ENCODE peak calls at places on chromosome 22, in ten cellular contexts. K is sigmoid colon; L is H9; D is body of pancreas; Y is esophagus squamous epithelium; J is IMR-90; V is brain microvascular endothelial cell; A is CD8-positive, alpha-beta T cell; U is heart right ventricle; T is stomach. Q is an unnamed sample.
A peak's percentile ranks its signal among the peaks of the same experiment; 100 is the strongest.

GRCh38 chr22:25062378-25063095 is 110.0 kb downstream of the KIAA1671 start:
- DNase-seq in T (no peak), J (no peak), U (no peak), Y (no peak), V (no peak), D (no peak), K (no peak), A (peak; percentile 76), L (no peak), Q (no peak)

GRCh38 chr22:25213221-25213620 is 6.2 kb upstream of the CRYBB2 start:
- DNase-seq in J (no peak), K (no peak), V (no peak), T (no peak), L (no peak), Y (no peak), D (no peak), U (no peak), A (no peak), Q (no peak)

GRCh38 chr22:22410121-22410520 is 98.4 kb downstream of the ZNF280B start:
- DNase-seq in U (peak; percentile 70), L (no peak), T (no peak), A (no peak), V (no peak), Y (no peak), D (no peak), K (no peak), J (no peak), Q (no peak)

GRCh38 chr22:45200862-45201511 is 37.3 kb downstream of the NUP50 start:
- DNase-seq in A (no peak), Y (no peak), D (no peak), U (no peak), L (peak; percentile 24), T (no peak), J (peak; percentile 98), V (peak; percentile 93), K (peak; percentile 53), Q (no peak)

GRCh38 chr22:37230673-37231405 is 13.2 kb downstream of the RAC2 start:
- DNase-seq in L (no peak), U (no peak), J (no peak), D (no peak), V (no peak), Y (no peak), T (no peak), A (no peak), K (no peak), Q (no peak)

GRCh38 chr22:19708323-19709011 is 5.8 kb upstream of the SEPTIN5 start:
- DNase-seq in T (no peak), J (no peak), L (peak; percentile 24), D (no peak), A (no peak), U (no peak), K (peak; percentile 61), Y (no peak), V (no peak), Q (no peak)

GRCh38 chr22:33710326-33710725 is 209.9 kb downstream of the LARGE1 start:
- DNase-seq in K (no peak), A (no peak), T (no peak), J (no peak), V (no peak), D (no peak), L (no peak), U (no peak), Y (no peak), Q (no peak)

GRCh38 chr22:39215430-39216142 is 29.2 kb downstream of the PDGFB start:
- DNase-seq in L (peak; percentile 71), U (no peak), Y (no peak), J (no peak), T (no peak), A (no peak), D (no peak), V (no peak), K (peak; percentile 29), Q (no peak)

GRCh38 chr22:35708917-35709316 is 8.8 kb upstream of the APOL5 start:
- DNase-seq in L (no peak), D (no peak), T (no peak), Y (no peak), A (no peak), U (no peak), J (no peak), V (peak; percentile 53), K (no peak), Q (no peak)
- H3K27ac ChIP-seq in L (no peak overlapping the region), D (no peak overlapping the region), T (no peak overlapping the region), Y (no peak overlapping the region), A (no peak overlapping the region), U (no peak overlapping the region), J (peak overlapping the region; percentile 81), V (peak overlapping the region; percentile 65), K (no peak overlapping the region), Q (no peak overlapping the region)

GRCh38 chr22:23503736-23504440 is 76.2 kb downstream of the IGLL1 start:
- DNase-seq in L (no peak), T (no peak), Y (no peak), K (peak; percentile 39), D (no peak), A (no peak), J (no peak), V (no peak), U (no peak), Q (no peak)
- H3K27ac ChIP-seq in L (no peak overlapping the region), T (no peak overlapping the region), Y (no peak overlapping the region), K (no peak overlapping the region), D (no peak overlapping the region), A (no peak overlapping the region), J (no peak overlapping the region), V (no peak overlapping the region), U (no peak overlapping the region), Q (no peak overlapping the region)

GRCh38 chr22:46935506-46936377 is 173.3 kb downstream of the TBC1D22A start:
- DNase-seq in L (no peak), K (no peak), U (peak; percentile 13), D (no peak), A (no peak), T (no peak), J (no peak), V (no peak), Y (no peak), Q (no peak)
- H3K27ac ChIP-seq in L (no peak overlapping the region), K (no peak overlapping the region), U (no peak overlapping the region), D (peak overlapping the region; percentile 13), A (no peak overlapping the region), T (peak overlapping the region; percentile 32), J (no peak overlapping the region), V (peak overlapping the region; percentile 82), Y (no peak overlapping the region), Q (no peak overlapping the region)

GRCh38 chr22:46947516-46948260 is 185.2 kb downstream of the TBC1D22A start:
- DNase-seq in T (no peak), J (no peak), Y (no peak), A (no peak), D (no peak), L (no peak), K (no peak), U (no peak), V (no peak), Q (no peak)
- H3K27ac ChIP-seq in T (no peak overlapping the region), J (no peak overlapping the region), Y (no peak overlapping the region), A (no peak overlapping the region), D (no peak overlapping the region), L (no peak overlapping the region), K (no peak overlapping the region), U (no peak overlapping the region), V (no peak overlapping the region), Q (no peak overlapping the region)

GRCh38 chr22:31814942-31815341 is 61.1 kb downstream of the DEPDC5 start:
- DNase-seq in J (no peak), T (no peak), U (no peak), Y (no peak), V (no peak), K (no peak), A (no peak), L (no peak), D (no peak), Q (no peak)
- H3K27ac ChIP-seq in J (no peak overlapping the region), T (no peak overlapping the region), U (no peak overlapping the region), Y (no peak overlapping the region), V (no peak overlapping the region), K (no peak overlapping the region), A (no peak overlapping the region), L (no peak overlapping the region), D (no peak overlapping the region), Q (no peak overlapping the region)

GRCh38 chr22:48256776-48257689 is 1494.6 kb downstream of the TBC1D22A start:
- DNase-seq in Y (no peak), D (no peak), A (no peak), J (no peak), T (no peak), K (no peak), V (no peak), U (no peak), L (no peak), Q (no peak)
- H3K27ac ChIP-seq in Y (no peak overlapping the region), D (no peak overlapping the region), A (no peak overlapping the region), J (no peak overlapping the region), T (no peak overlapping the region), K (no peak overlapping the region), V (no peak overlapping the region), U (no peak overlapping the region), L (no peak overlapping the region), Q (no peak overlapping the region)

GRCh38 chr22:50198624-50199017 is 2.2 kb upstream of the SELENOO start:
- DNase-seq in V (no peak), L (no peak), T (no peak), D (no peak), K (no peak), J (no peak), Y (no peak), A (no peak), U (no peak), Q (no peak)
- H3K27ac ChIP-seq in V (no peak overlapping the region), L (no peak overlapping the region), T (no peak overlapping the region), D (no peak overlapping the region), K (no peak overlapping the region), J (no peak overlapping the region), Y (no peak overlapping the region), A (no peak overlapping the region), U (no peak overlapping the region), Q (no peak overlapping the region)

GRCh38 chr22:26580240-26580962 is 9.5 kb downstream of the TPST2 start:
- DNase-seq in K (no peak), L (peak; percentile 67), T (no peak), Y (no peak), A (no peak), D (no peak), U (no peak), V (no peak), J (no peak), Q (no peak)
- H3K27ac ChIP-seq in K (no peak overlapping the region), L (no peak overlapping the region), T (no peak overlapping the region), Y (no peak overlapping the region), A (peak overlapping the region; percentile 22), D (no peak overlapping the region), U (no peak overlapping the region), V (no peak overlapping the region), J (no peak overlapping the region), Q (no peak overlapping the region)

Q was measured in caudate nucleus.